ENCODE peak calls at places on chromosome 14, in eight cellular contexts. B, S, G, A, H, C, E and L are unnamed samples.

GRCh38 chr14:91835197-91835919 is 32.0 kb downstream of the TC2N start:
- DNase-seq in B (peak), S (no peak), G (no peak), A (no peak), H (no peak), C (no peak), E (no peak), L (no peak)

GRCh38 chr14:102726191-102726949 is 50.9 kb upstream of the TRAF3 start:
- DNase-seq in B (peak), S (no peak), G (no peak), A (no peak), H (no peak), C (no peak), E (no peak), L (no peak)

GRCh38 chr14:77242752-77243151 is 28.3 kb downstream of the NGB start:
- DNase-seq in B (no peak), S (no peak), G (no peak), A (no peak), H (no peak), C (no peak), E (no peak), L (peak)

GRCh38 chr14:86781111-86781510 is 1211.9 kb downstream of the GALC start:
- DNase-seq in B (no peak), S (no peak), G (no peak), A (no peak), H (no peak), C (no peak), E (no peak), L (no peak)

GRCh38 chr14:22598896-22599244 is 770 bp downstream of the ABHD4 start:
- DNase-seq in B (peak), S (no peak), G (no peak), A (no peak), H (peak), C (no peak), E (no peak), L (no peak)

GRCh38 chr14:104009297-104009696 is 67.0 kb upstream of the RD3L start:
- DNase-seq in B (no peak), S (no peak), G (no peak), A (no peak), H (peak), C (no peak), E (no peak), L (no peak)

GRCh38 chr14:65840786-65841185 is 428.3 kb downstream of the FUT8 start:
- DNase-seq in B (no peak), S (no peak), G (no peak), A (no peak), H (peak), C (no peak), E (no peak), L (no peak)

GRCh38 chr14:94005324-94005723 is 8.2 kb downstream of the CCDC197 start:
- DNase-seq in B (no peak), S (no peak), G (no peak), A (no peak), H (no peak), C (no peak), E (no peak), L (no peak)

GRCh38 chr14:55071051-55071450 is 19.6 kb downstream of the MAPK1IP1L start:
- DNase-seq in B (no peak), S (no peak), G (no peak), A (no peak), H (peak), C (no peak), E (no peak), L (no peak)